ENCODE peak calls at places on chromosomes 11 and 22, in four cellular contexts. One of them, this sample, is unnamed. For H3K27me3, the result is how much of the 10 kb centered on the place peaks cover.

GRCh38 chr11:111982532-111983186 is 42.5 kb upstream of the DLAT start:
- DNase-seq in mesendoderm: peak
- DNase-seq in cardiac muscle cell: no peak
- DNase-seq in heart right ventricle: no peak
- DNase-seq in this sample: no peak

GRCh38 chr11:123577081-123577598 is 77.3 kb downstream of the SCN3B start:
- DNase-seq in mesendoderm: peak
- DNase-seq in cardiac muscle cell: peak
- DNase-seq in heart right ventricle: peak
- DNase-seq in this sample: peak

GRCh38 chr11:44346983-44347382 is 37.0 kb upstream of the ALX4 start:
- DNase-seq in mesendoderm: no peak
- DNase-seq in cardiac muscle cell: no peak
- DNase-seq in heart right ventricle: no peak
- DNase-seq in this sample: no peak

GRCh38 chr11:78063440-78064181 is at the start of gene THRSP:
- DNase-seq in mesendoderm: no peak
- DNase-seq in cardiac muscle cell: no peak
- DNase-seq in heart right ventricle: no peak
- DNase-seq in this sample: no peak

GRCh38 chr22:26923498-26923897 is 266.1 kb downstream of the MIAT start:
- DNase-seq in mesendoderm: peak
- DNase-seq in cardiac muscle cell: no peak
- DNase-seq in heart right ventricle: no peak
- DNase-seq in this sample: no peak

GRCh38 chr22:30266445-30267381 is at the start of gene OSM:
- DNase-seq in mesendoderm: no peak
- DNase-seq in cardiac muscle cell: no peak
- DNase-seq in heart right ventricle: no peak
- DNase-seq in this sample: no peak

GRCh38 chr11:78902771-78903507 is 328.3 kb upstream of the NARS2 start:
- DNase-seq in mesendoderm: peak
- DNase-seq in cardiac muscle cell: no peak
- DNase-seq in heart right ventricle: no peak
- DNase-seq in this sample: no peak

GRCh38 chr22:50731811-50732624 is 6.0 kb upstream of the ACR start:
- DNase-seq in mesendoderm: no peak
- DNase-seq in cardiac muscle cell: peak
- DNase-seq in heart right ventricle: peak
- DNase-seq in this sample: peak

GRCh38 chr22:41912338-41913039 is 2.4 kb downstream of the SHISA8 start:
- DNase-seq in mesendoderm: no peak
- DNase-seq in cardiac muscle cell: no peak
- DNase-seq in heart right ventricle: no peak
- DNase-seq in this sample: no peak

GRCh38 chr11:9688716-9689511 is 25.0 kb downstream of the SWAP70 start:
- DNase-seq in mesendoderm: peak
- DNase-seq in cardiac muscle cell: peak
- DNase-seq in heart right ventricle: peak
- DNase-seq in this sample: peak

GRCh38 chr11:93020248-93021088 is 51.0 kb downstream of the MTNR1B start:
- DNase-seq in mesendoderm: peak
- DNase-seq in cardiac muscle cell: peak
- DNase-seq in heart right ventricle: no peak
- DNase-seq in this sample: peak

GRCh38 chr11:43212279-43212678 is 99.5 kb upstream of the API5 start:
- DNase-seq in mesendoderm: peak
- DNase-seq in cardiac muscle cell: no peak
- DNase-seq in heart right ventricle: no peak
- DNase-seq in this sample: no peak

GRCh38 chr11:67289651-67290479 is 762 bp downstream of the ANKRD13D start:
- DNase-seq in mesendoderm: peak
- DNase-seq in cardiac muscle cell: peak
- DNase-seq in heart right ventricle: no peak
- DNase-seq in this sample: no peak

GRCh38 chr11:94958118-94958517 is 15.2 kb downstream of the CWC15 start:
- DNase-seq in mesendoderm: no peak
- DNase-seq in cardiac muscle cell: peak
- DNase-seq in heart right ventricle: no peak
- DNase-seq in this sample: no peak

GRCh38 chr22:45421349-45422057 is 8.0 kb downstream of the RIBC2 start:
- DNase-seq in mesendoderm: no peak
- DNase-seq in cardiac muscle cell: no peak
- DNase-seq in heart right ventricle: no peak
- DNase-seq in this sample: no peak

GRCh38 chr22:39081557-39081956 is 4.5 kb downstream of the APOBEC3G start:
- DNase-seq in mesendoderm: no peak
- DNase-seq in cardiac muscle cell: no peak
- DNase-seq in heart right ventricle: no peak
- DNase-seq in this sample: no peak

GRCh38 chr11:17502630-17503029 is 26.0 kb upstream of the ABCC8 start:
- DNase-seq in mesendoderm: no peak
- DNase-seq in cardiac muscle cell: no peak
- DNase-seq in heart right ventricle: no peak
- DNase-seq in this sample: no peak

GRCh38 chr11:75582461-75582934 is 20.4 kb downstream of the SERPINH1 start:
- DNase-seq in mesendoderm: no peak
- DNase-seq in cardiac muscle cell: no peak
- DNase-seq in heart right ventricle: no peak
- DNase-seq in this sample: no peak

GRCh38 chr11:122524532-122524882 is 131.0 kb upstream of the UBASH3B start:
- DNase-seq in mesendoderm: peak
- DNase-seq in cardiac muscle cell: peak
- DNase-seq in heart right ventricle: no peak
- DNase-seq in this sample: peak
- H3K27me3 ChIP-seq in mesendoderm: under half
- H3K27me3 ChIP-seq in cardiac muscle cell: under half
- H3K27me3 ChIP-seq in heart right ventricle: under half
- H3K27me3 ChIP-seq in this sample: under half

GRCh38 chr22:49068861-49069260 is 758.8 kb downstream of the BRD1 start:
- DNase-seq in mesendoderm: no peak
- DNase-seq in cardiac muscle cell: no peak
- DNase-seq in heart right ventricle: no peak
- DNase-seq in this sample: no peak
- H3K4me3 ChIP-seq in mesendoderm: no peak
- H3K4me3 ChIP-seq in cardiac muscle cell: no peak
- H3K4me3 ChIP-seq in heart right ventricle: no peak
- H3K4me3 ChIP-seq in this sample: no peak

DNA sequence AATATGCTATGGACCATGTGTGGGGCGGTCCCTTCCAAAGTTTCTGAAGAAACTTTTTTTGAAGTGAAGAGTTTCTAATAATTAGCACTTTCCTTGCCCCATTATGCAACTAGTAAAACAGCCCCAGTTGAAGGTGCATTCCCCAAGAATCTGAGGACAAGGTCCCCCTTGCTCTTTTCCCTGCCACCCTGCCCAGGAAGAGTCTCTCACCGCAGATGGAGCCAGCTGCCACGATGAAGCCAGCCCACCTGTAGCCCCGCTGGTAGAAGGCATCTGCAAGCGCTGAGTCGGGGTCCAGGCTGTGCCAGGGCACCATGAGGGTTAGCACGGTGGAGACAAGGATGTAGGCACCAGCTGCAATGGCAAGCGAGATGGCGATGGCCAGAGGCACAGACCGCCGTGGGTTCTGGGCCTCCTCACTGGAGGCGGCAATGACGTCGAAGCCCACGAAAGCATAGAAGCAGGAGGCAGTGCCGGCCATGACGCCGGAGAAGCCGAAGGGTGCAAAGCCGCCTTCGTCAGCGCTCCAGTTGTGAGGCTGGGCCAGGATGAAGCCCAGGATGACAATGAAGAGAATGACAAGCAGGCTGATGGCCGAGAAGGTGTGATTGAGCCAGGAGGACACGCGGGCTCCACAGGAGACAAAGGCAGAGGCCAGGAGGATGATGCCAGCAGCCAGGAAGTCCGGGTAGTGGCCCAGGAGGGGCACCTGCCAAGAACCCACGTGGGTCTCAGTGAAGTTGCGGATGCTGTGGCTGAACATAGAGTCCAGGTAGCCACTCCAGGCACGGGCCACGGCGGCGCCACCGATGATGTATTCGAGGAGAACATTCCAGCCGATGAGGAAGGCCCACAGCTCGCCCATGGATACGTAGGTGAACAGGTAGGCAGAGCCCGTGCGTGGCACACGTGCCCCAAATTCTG is 1.5 kb downstream of the SLC7A4 start:
- DNase-seq in mesendoderm: no peak
- DNase-seq in cardiac muscle cell: no peak
- DNase-seq in heart right ventricle: no peak
- DNase-seq in this sample: no peak
- H3K27me3 ChIP-seq in mesendoderm: under half
- H3K27me3 ChIP-seq in cardiac muscle cell: under half
- H3K27me3 ChIP-seq in heart right ventricle: under half
- H3K27me3 ChIP-seq in this sample: under half

DNA sequence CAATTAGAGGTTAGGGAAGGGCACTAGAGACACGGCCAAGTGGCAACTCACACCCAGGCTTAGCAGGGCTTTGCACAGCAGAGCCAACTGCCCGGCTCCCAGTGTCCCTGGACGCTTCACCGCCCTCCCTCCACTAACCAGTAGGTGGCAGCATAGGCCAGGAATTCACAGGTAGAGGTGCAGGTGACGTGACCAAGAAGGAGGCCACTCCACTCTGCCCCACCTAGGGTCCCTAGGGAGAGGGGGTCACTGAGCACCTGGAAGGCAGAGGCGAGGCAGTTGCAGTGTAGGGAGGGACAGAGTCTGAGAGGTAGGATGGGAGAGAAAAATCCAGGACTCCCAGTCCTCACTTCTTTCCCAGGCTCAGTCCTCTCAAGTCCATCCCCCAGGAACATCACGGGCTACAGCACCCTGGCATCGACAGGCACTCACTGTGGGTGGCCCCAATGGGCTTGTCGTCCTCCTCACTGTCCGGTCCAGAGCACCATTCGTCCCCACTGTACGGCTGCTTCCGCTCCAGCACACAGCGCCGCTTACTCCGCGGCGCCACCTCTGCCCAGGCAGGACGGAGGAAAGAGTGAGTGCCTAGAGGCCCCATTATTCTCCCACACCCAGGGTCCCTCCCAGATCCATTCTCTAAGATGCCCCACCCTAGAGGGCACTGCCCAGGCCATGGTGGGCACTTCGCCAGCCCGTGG is 18.5 kb downstream of the BCL9L start:
- DNase-seq in mesendoderm: peak
- DNase-seq in cardiac muscle cell: peak
- DNase-seq in heart right ventricle: peak
- DNase-seq in this sample: peak
- H3K4me3 ChIP-seq in mesendoderm: no peak
- H3K4me3 ChIP-seq in cardiac muscle cell: no peak
- H3K4me3 ChIP-seq in heart right ventricle: no peak
- H3K4me3 ChIP-seq in this sample: peak